ENCODE peak calls at places on chromosomes 16 and 17, in five cellular contexts. T is NCI-H1417; M is H54; U is mucosa of descending colon; Q is effector memory CD4-positive, alpha-beta T cell. E is an unnamed sample.

GRCh38 chr17:82267575-82268379 is 5.7 kb downstream of the CSNK1D start:
- DNase-seq in Q (peak; percentile 21), T (no peak), M (peak; percentile 97), U (peak; percentile 95), E (no peak)

GRCh38 chr16:71895679-71896385 is 501 bp downstream of the IST1 start:
- DNase-seq in M (peak; percentile 26), T (no peak), U (peak; percentile 71), Q (no peak), E (no peak)

GRCh38 chr17:67638871-67639270 is 78.9 kb upstream of the NOL11 start:
- DNase-seq in T (no peak), M (no peak), U (no peak), Q (no peak), E (no peak)

GRCh38 chr16:14002416-14002815 is 68.7 kb upstream of the MRTFB start:
- DNase-seq in U (no peak), T (no peak), M (no peak), Q (no peak), E (no peak)

GRCh38 chr17:66752411-66752810 is 82.5 kb upstream of the CACNG5 start:
- DNase-seq in T (no peak), Q (no peak), U (no peak), M (no peak), E (no peak)

GRCh38 chr17:21218101-21218500 is 4.1 kb upstream of the TMEM11 start:
- DNase-seq in T (no peak), M (peak; percentile 26), Q (no peak), U (no peak), E (no peak)

GRCh38 chr17:57234252-57235092 is 21.9 kb upstream of the MSI2 start:
- DNase-seq in M (no peak), U (no peak), Q (no peak), T (no peak), E (no peak)

GRCh38 chr17:78131172-78132085 is 858 bp downstream of the TMC8 start:
- DNase-seq in M (no peak), Q (peak; percentile 43), U (peak; percentile 71), T (no peak), E (no peak)

GRCh38 chr17:14737984-14738651 is 437.2 kb downstream of the HS3ST3B1 start:
- DNase-seq in U (peak; percentile 65), T (no peak), Q (no peak), M (peak; percentile 59), E (no peak)

GRCh38 chr17:78316867-78317816 is 42.7 kb downstream of the SOCS3 start:
- DNase-seq in U (peak; percentile 88), M (no peak), T (no peak), Q (no peak), E (no peak)

GRCh38 chr17:28937044-28937729 is 14.1 kb downstream of the PHF12 start:
- DNase-seq in U (no peak), Q (no peak), M (no peak), T (no peak), E (no peak)

GRCh38 chr17:69348441-69348840 is 21.5 kb upstream of the ABCA5 start:
- DNase-seq in T (no peak), Q (no peak), M (no peak), U (no peak), E (no peak)

GRCh38 chr16:31480851-31481250 is 2.1 kb upstream of the SLC5A2 start:
- DNase-seq in T (no peak), Q (no peak), M (no peak), U (peak; percentile 69), E (no peak)

GRCh38 chr16:81899601-81900000 is 111.7 kb downstream of the SDR42E1 start:
- DNase-seq in T (no peak), Q (no peak), U (no peak), M (no peak), E (no peak)

GRCh38 chr16:8645141-8645521 is 23.6 kb downstream of the METTL22 start:
- DNase-seq in U (no peak), Q (no peak), T (no peak), M (no peak), E (no peak)

E was measured in effector memory CD8-positive, alpha-beta T cell.